ENCODE peak calls at places on chromosomes 6 and 20, in ten cellular contexts. One of them, this sample, is unnamed.

GRCh38 chr6:28252507-28252975 is 472 bp upstream of the ZKSCAN4 start:
- DNase-seq in endothelial cell of umbilical vein: no peak
- DNase-seq in breast epithelium: no peak
- DNase-seq in transverse colon: no peak
- DNase-seq in GM23338: peak
- DNase-seq in spleen: no peak
- DNase-seq in stomach: no peak
- DNase-seq in HCT116: no peak
- DNase-seq in GM12892: no peak
- DNase-seq in sigmoid colon: no peak
- DNase-seq in this sample: no peak

GRCh38 chr6:34174846-34175399 is 29.0 kb upstream of the GRM4 start:
- DNase-seq in breast epithelium: no peak
- DNase-seq in GM23338: peak
- DNase-seq in endothelial cell of umbilical vein: no peak
- DNase-seq in HCT116: no peak
- DNase-seq in stomach: peak
- DNase-seq in sigmoid colon: no peak
- DNase-seq in spleen: peak
- DNase-seq in GM12892: no peak
- DNase-seq in transverse colon: no peak
- DNase-seq in this sample: no peak

GRCh38 chr20:33407251-33407650 is 5.9 kb upstream of the CDK5RAP1 start:
- DNase-seq in breast epithelium: no peak
- DNase-seq in stomach: no peak
- DNase-seq in spleen: no peak
- DNase-seq in GM12892: no peak
- DNase-seq in transverse colon: no peak
- DNase-seq in sigmoid colon: no peak
- DNase-seq in HCT116: no peak
- DNase-seq in GM23338: no peak
- DNase-seq in endothelial cell of umbilical vein: no peak
- DNase-seq in this sample: no peak

GRCh38 chr6:63352587-63353281 is 33.0 kb upstream of the LGSN start:
- DNase-seq in HCT116: peak
- DNase-seq in stomach: peak
- DNase-seq in breast epithelium: no peak
- DNase-seq in sigmoid colon: no peak
- DNase-seq in endothelial cell of umbilical vein: peak
- DNase-seq in GM12892: peak
- DNase-seq in GM23338: peak
- DNase-seq in transverse colon: peak
- DNase-seq in spleen: no peak
- DNase-seq in this sample: peak

GRCh38 chr6:165876568-165876967 is 213.5 kb upstream of the PDE10A start:
- DNase-seq in endothelial cell of umbilical vein: no peak
- DNase-seq in spleen: no peak
- DNase-seq in breast epithelium: no peak
- DNase-seq in stomach: no peak
- DNase-seq in transverse colon: peak
- DNase-seq in GM23338: no peak
- DNase-seq in HCT116: no peak
- DNase-seq in sigmoid colon: peak
- DNase-seq in GM12892: no peak
- DNase-seq in this sample: no peak

GRCh38 chr6:168007592-168008338 is 10.3 kb downstream of the KIF25 start:
- DNase-seq in breast epithelium: no peak
- DNase-seq in GM12892: no peak
- DNase-seq in sigmoid colon: no peak
- DNase-seq in HCT116: peak
- DNase-seq in transverse colon: no peak
- DNase-seq in stomach: peak
- DNase-seq in spleen: no peak
- DNase-seq in GM23338: no peak
- DNase-seq in endothelial cell of umbilical vein: peak
- DNase-seq in this sample: no peak

GRCh38 chr6:41914869-41915268 is 6.1 kb downstream of the MED20 start:
- DNase-seq in breast epithelium: no peak
- DNase-seq in endothelial cell of umbilical vein: no peak
- DNase-seq in stomach: no peak
- DNase-seq in GM23338: no peak
- DNase-seq in spleen: no peak
- DNase-seq in transverse colon: no peak
- DNase-seq in HCT116: no peak
- DNase-seq in sigmoid colon: no peak
- DNase-seq in GM12892: no peak
- DNase-seq in this sample: no peak

GRCh38 chr6:33197431-33198048 is 2.9 kb downstream of the RXRB start:
- DNase-seq in sigmoid colon: no peak
- DNase-seq in spleen: peak
- DNase-seq in endothelial cell of umbilical vein: peak
- DNase-seq in stomach: peak
- DNase-seq in breast epithelium: no peak
- DNase-seq in GM12892: no peak
- DNase-seq in transverse colon: peak
- DNase-seq in HCT116: peak
- DNase-seq in GM23338: peak
- DNase-seq in this sample: peak

GRCh38 chr6:106512048-106512957 is 117.0 kb downstream of the RTN4IP1 start:
- DNase-seq in spleen: peak
- DNase-seq in stomach: peak
- DNase-seq in endothelial cell of umbilical vein: peak
- DNase-seq in HCT116: no peak
- DNase-seq in breast epithelium: peak
- DNase-seq in GM12892: peak
- DNase-seq in GM23338: peak
- DNase-seq in transverse colon: peak
- DNase-seq in sigmoid colon: peak
- DNase-seq in this sample: peak

GRCh38 chr6:95280690-95281273 is 296.6 kb upstream of the MANEA start:
- DNase-seq in breast epithelium: no peak
- DNase-seq in transverse colon: no peak
- DNase-seq in spleen: no peak
- DNase-seq in endothelial cell of umbilical vein: no peak
- DNase-seq in stomach: no peak
- DNase-seq in sigmoid colon: no peak
- DNase-seq in HCT116: peak
- DNase-seq in GM23338: peak
- DNase-seq in GM12892: no peak
- DNase-seq in this sample: no peak

GRCh38 chr20:11315506-11315905 is 602.2 kb upstream of the BTBD3 start:
- DNase-seq in endothelial cell of umbilical vein: no peak
- DNase-seq in stomach: no peak
- DNase-seq in HCT116: no peak
- DNase-seq in transverse colon: no peak
- DNase-seq in GM23338: no peak
- DNase-seq in sigmoid colon: no peak
- DNase-seq in spleen: no peak
- DNase-seq in breast epithelium: no peak
- DNase-seq in GM12892: no peak
- DNase-seq in this sample: no peak

GRCh38 chr6:170405311-170405975 is 98.9 kb downstream of the FAM120B start:
- DNase-seq in spleen: no peak
- DNase-seq in stomach: no peak
- DNase-seq in breast epithelium: no peak
- DNase-seq in GM12892: no peak
- DNase-seq in transverse colon: no peak
- DNase-seq in GM23338: no peak
- DNase-seq in HCT116: no peak
- DNase-seq in endothelial cell of umbilical vein: peak
- DNase-seq in sigmoid colon: no peak
- DNase-seq in this sample: no peak

GRCh38 chr6:6966569-6966968 is 141.2 kb upstream of the RREB1 start:
- DNase-seq in sigmoid colon: no peak
- DNase-seq in endothelial cell of umbilical vein: no peak
- DNase-seq in spleen: no peak
- DNase-seq in GM12892: no peak
- DNase-seq in transverse colon: no peak
- DNase-seq in HCT116: no peak
- DNase-seq in breast epithelium: no peak
- DNase-seq in GM23338: no peak
- DNase-seq in stomach: no peak
- DNase-seq in this sample: no peak

GRCh38 chr6:6968357-6968730 is 139.4 kb upstream of the RREB1 start:
- DNase-seq in HCT116: no peak
- DNase-seq in breast epithelium: no peak
- DNase-seq in GM12892: no peak
- DNase-seq in stomach: no peak
- DNase-seq in sigmoid colon: no peak
- DNase-seq in GM23338: no peak
- DNase-seq in spleen: no peak
- DNase-seq in transverse colon: no peak
- DNase-seq in endothelial cell of umbilical vein: no peak
- DNase-seq in this sample: no peak

GRCh38 chr6:6969761-6970223 is 138.0 kb upstream of the RREB1 start:
- DNase-seq in spleen: no peak
- DNase-seq in endothelial cell of umbilical vein: no peak
- DNase-seq in stomach: peak
- DNase-seq in transverse colon: peak
- DNase-seq in sigmoid colon: no peak
- DNase-seq in GM23338: peak
- DNase-seq in GM12892: no peak
- DNase-seq in HCT116: peak
- DNase-seq in breast epithelium: no peak
- DNase-seq in this sample: no peak

GRCh38 chr6:6970851-6971250 is 136.9 kb upstream of the RREB1 start:
- DNase-seq in endothelial cell of umbilical vein: no peak
- DNase-seq in sigmoid colon: no peak
- DNase-seq in HCT116: no peak
- DNase-seq in stomach: no peak
- DNase-seq in transverse colon: no peak
- DNase-seq in GM12892: no peak
- DNase-seq in GM23338: no peak
- DNase-seq in breast epithelium: no peak
- DNase-seq in spleen: no peak
- DNase-seq in this sample: no peak

GRCh38 chr6:6968731-6969552 is 138.8 kb upstream of the RREB1 start:
- DNase-seq in breast epithelium: no peak
- DNase-seq in transverse colon: no peak
- DNase-seq in HCT116: no peak
- DNase-seq in GM12892: no peak
- DNase-seq in stomach: no peak
- DNase-seq in GM23338: no peak
- DNase-seq in endothelial cell of umbilical vein: no peak
- DNase-seq in sigmoid colon: no peak
- DNase-seq in spleen: no peak
- DNase-seq in this sample: no peak
- TF ChIP-seq POLR2AphosphoS5 in breast epithelium: no peak
- TF ChIP-seq POLR2AphosphoS5 in transverse colon: no peak
- TF ChIP-seq POLR2AphosphoS5 in HCT116: no peak
- TF ChIP-seq POLR2AphosphoS5 in GM12892: no peak
- TF ChIP-seq POLR2AphosphoS5 in stomach: no peak
- TF ChIP-seq POLR2AphosphoS5 in GM23338: no peak
- TF ChIP-seq POLR2AphosphoS5 in endothelial cell of umbilical vein: no peak
- TF ChIP-seq POLR2AphosphoS5 in sigmoid colon: no peak
- TF ChIP-seq POLR2AphosphoS5 in spleen: no peak
- TF ChIP-seq POLR2AphosphoS5 in this sample: no peak

GRCh38 chr6:104226798-104227444 is 632.8 kb downstream of the HACE1 start:
- DNase-seq in sigmoid colon: no peak
- DNase-seq in GM23338: no peak
- DNase-seq in stomach: peak
- DNase-seq in endothelial cell of umbilical vein: no peak
- DNase-seq in HCT116: no peak
- DNase-seq in transverse colon: no peak
- DNase-seq in GM12892: no peak
- DNase-seq in breast epithelium: no peak
- DNase-seq in spleen: no peak
- DNase-seq in this sample: no peak

GRCh38 chr6:104227502-104227901 is 632.2 kb downstream of the HACE1 start:
- DNase-seq in spleen: no peak
- DNase-seq in stomach: no peak
- DNase-seq in endothelial cell of umbilical vein: no peak
- DNase-seq in transverse colon: no peak
- DNase-seq in breast epithelium: no peak
- DNase-seq in HCT116: no peak
- DNase-seq in GM12892: no peak
- DNase-seq in sigmoid colon: no peak
- DNase-seq in GM23338: no peak
- DNase-seq in this sample: no peak

DNA sequence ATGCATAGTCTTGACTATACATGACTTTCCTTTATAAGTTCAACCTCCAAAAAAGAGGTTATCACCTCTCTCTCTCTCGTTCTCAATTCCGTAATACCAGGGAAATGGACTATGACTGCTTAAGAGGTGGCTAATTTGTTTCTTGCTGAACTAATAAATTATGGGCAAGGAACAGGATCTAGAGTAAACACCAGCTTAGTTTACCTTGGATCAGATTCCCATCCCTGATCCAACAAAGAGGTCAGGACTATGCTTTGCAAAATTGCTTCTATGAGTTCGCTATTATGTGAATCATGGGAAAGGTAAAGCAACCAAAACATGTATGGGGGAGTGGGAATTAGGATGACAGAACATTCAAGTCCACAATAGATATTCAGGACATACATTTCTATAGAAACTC is 630.7 kb downstream of the HACE1 start:
- DNase-seq in HCT116: no peak
- DNase-seq in transverse colon: no peak
- DNase-seq in stomach: no peak
- DNase-seq in GM12892: no peak
- DNase-seq in spleen: no peak
- DNase-seq in sigmoid colon: no peak
- DNase-seq in endothelial cell of umbilical vein: no peak
- DNase-seq in breast epithelium: no peak
- DNase-seq in GM23338: no peak
- DNase-seq in this sample: no peak
- TF ChIP-seq POLR2AphosphoS5 in HCT116: no peak
- TF ChIP-seq POLR2AphosphoS5 in transverse colon: no peak
- TF ChIP-seq POLR2AphosphoS5 in stomach: peak
- TF ChIP-seq POLR2AphosphoS5 in GM12892: no peak
- TF ChIP-seq POLR2AphosphoS5 in spleen: no peak
- TF ChIP-seq POLR2AphosphoS5 in sigmoid colon: no peak
- TF ChIP-seq POLR2AphosphoS5 in endothelial cell of umbilical vein: no peak
- TF ChIP-seq POLR2AphosphoS5 in breast epithelium: no peak
- TF ChIP-seq POLR2AphosphoS5 in GM23338: no peak
- TF ChIP-seq POLR2AphosphoS5 in this sample: no peak

GRCh38 chr6:4904461-4904860 is 99.4 kb downstream of the RPP40 start:
- DNase-seq in HCT116: no peak
- DNase-seq in stomach: no peak
- DNase-seq in spleen: no peak
- DNase-seq in GM12892: no peak
- DNase-seq in breast epithelium: no peak
- DNase-seq in GM23338: no peak
- DNase-seq in transverse colon: no peak
- DNase-seq in endothelial cell of umbilical vein: no peak
- DNase-seq in sigmoid colon: no peak
- DNase-seq in this sample: no peak
- TF ChIP-seq POLR2AphosphoS5 in HCT116: no peak
- TF ChIP-seq POLR2AphosphoS5 in stomach: no peak
- TF ChIP-seq POLR2AphosphoS5 in spleen: no peak
- TF ChIP-seq POLR2AphosphoS5 in GM12892: no peak
- TF ChIP-seq POLR2AphosphoS5 in breast epithelium: no peak
- TF ChIP-seq POLR2AphosphoS5 in GM23338: no peak
- TF ChIP-seq POLR2AphosphoS5 in transverse colon: no peak
- TF ChIP-seq POLR2AphosphoS5 in endothelial cell of umbilical vein: no peak
- TF ChIP-seq POLR2AphosphoS5 in sigmoid colon: peak
- TF ChIP-seq POLR2AphosphoS5 in this sample: no peak

DNA sequence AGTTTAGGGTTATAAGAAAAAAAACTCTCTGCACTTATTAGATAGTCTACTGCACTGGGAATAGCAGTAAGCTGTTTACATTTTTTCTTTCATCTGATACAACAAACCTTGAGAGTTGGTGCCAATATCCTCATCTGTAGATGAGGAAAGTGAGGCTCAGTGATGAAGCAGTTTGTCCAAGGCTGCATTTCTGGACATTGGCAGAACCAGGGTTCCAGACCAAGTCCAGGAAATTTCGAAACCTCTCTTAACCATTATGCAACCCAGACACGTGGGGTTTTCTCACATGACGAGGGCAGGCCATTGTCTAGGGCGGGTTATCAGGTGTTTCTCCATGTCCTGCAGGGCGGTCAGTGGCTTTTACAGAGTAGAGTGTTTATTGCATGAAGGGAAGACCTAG is 23.0 kb downstream of the E2F3 start:
- DNase-seq in stomach: no peak
- DNase-seq in breast epithelium: no peak
- DNase-seq in spleen: no peak
- DNase-seq in endothelial cell of umbilical vein: no peak
- DNase-seq in HCT116: no peak
- DNase-seq in sigmoid colon: no peak
- DNase-seq in transverse colon: no peak
- DNase-seq in GM23338: no peak
- DNase-seq in GM12892: no peak
- DNase-seq in this sample: no peak
- TF ChIP-seq POLR2AphosphoS5 in stomach: no peak
- TF ChIP-seq POLR2AphosphoS5 in breast epithelium: no peak
- TF ChIP-seq POLR2AphosphoS5 in spleen: peak
- TF ChIP-seq POLR2AphosphoS5 in endothelial cell of umbilical vein: no peak
- TF ChIP-seq POLR2AphosphoS5 in HCT116: no peak
- TF ChIP-seq POLR2AphosphoS5 in sigmoid colon: no peak
- TF ChIP-seq POLR2AphosphoS5 in transverse colon: no peak
- TF ChIP-seq POLR2AphosphoS5 in GM23338: no peak
- TF ChIP-seq POLR2AphosphoS5 in GM12892: no peak
- TF ChIP-seq POLR2AphosphoS5 in this sample: no peak